ENCODE peak calls at places on chromosomes 12 and 14, in four cellular contexts. N, G, R and X are unnamed samples.

GRCh38 chr12:49673446-49674317 is 33.5 kb downstream of the FMNL3 start:
- DNase-seq in N (peak; percentile 79), G (no peak), R (no peak), X (peak; percentile 97)

GRCh38 chr14:58362798-58363412 is 32.8 kb upstream of the TOMM20L start:
- DNase-seq in N (peak; percentile 47), G (peak; percentile 14), R (peak; percentile 21), X (no peak)

GRCh38 chr14:101840649-101841365 is 79.3 kb downstream of the PPP2R5C start:
- DNase-seq in N (peak; percentile 43), G (no peak), R (no peak), X (no peak)

GRCh38 chr12:49917126-49917787 is 13.6 kb upstream of the FAIM2 start:
- DNase-seq in N (no peak), G (no peak), R (no peak), X (no peak)

GRCh38 chr14:64763801-64764511 is 59.7 kb downstream of the PLEKHG3 start:
- DNase-seq in N (peak; percentile 46), G (no peak), R (no peak), X (peak; percentile 68)

GRCh38 chr12:124531281-124531745 is 36.1 kb downstream of the NCOR2 start:
- DNase-seq in N (peak; percentile 46), G (no peak), R (no peak), X (no peak)

GRCh38 chr12:126191037-126191891 is 1126.0 kb downstream of the AACS start:
- DNase-seq in N (peak; percentile 64), G (no peak), R (no peak), X (no peak)

GRCh38 chr12:4908694-4909396 is 860 bp upstream of the KCNA1 start:
- DNase-seq in N (peak; percentile 96), G (no peak), R (no peak), X (no peak)

GRCh38 chr14:67940476-67940875 is 120.9 kb downstream of the RAD51B start:
- DNase-seq in N (no peak), G (no peak), R (no peak), X (no peak)
- H3K4me1 ChIP-seq in N (peaks cover 53% of the 10 kb centered on the region), G (no peaks in the 10 kb centered on the region), R (peaks cover 39% of the 10 kb centered on the region), X (no peaks in the 10 kb centered on the region)

GRCh38 chr12:21921436-21921835 is 19.8 kb downstream of the ABCC9 start:
- DNase-seq in N (no peak), G (no peak), R (no peak), X (no peak)
- H3K4me1 ChIP-seq in N (no peaks in the 10 kb centered on the region), G (no peaks in the 10 kb centered on the region), R (no peaks in the 10 kb centered on the region), X (no peaks in the 10 kb centered on the region)

GRCh38 chr12:122088181-122088810 is 9.7 kb downstream of the MLXIP start:
- DNase-seq in N (no peak), G (no peak), R (no peak), X (no peak)

GRCh38 chr12:122086088-122086487 is 7.5 kb downstream of the MLXIP start:
- DNase-seq in N (no peak), G (peak; percentile 21), R (no peak), X (no peak)

GRCh38 chr12:122087431-122088180 is 9.1 kb downstream of the MLXIP start:
- DNase-seq in N (no peak), G (no peak), R (no peak), X (no peak)

GRCh38 chr12:122085571-122085970 is 7.0 kb downstream of the MLXIP start:
- DNase-seq in N (no peak), G (no peak), R (no peak), X (peak; percentile 10)

GRCh38 chr12:122086641-122087285 is 8.2 kb downstream of the MLXIP start:
- DNase-seq in N (no peak), G (no peak), R (no peak), X (peak; percentile 83)
- H3K4me1 ChIP-seq in N (peaks cover 19% of the 10 kb centered on the region), G (peaks cover 90% of the 10 kb centered on the region), R (no peaks in the 10 kb centered on the region), X (peaks cover 19% of the 10 kb centered on the region)

DNA sequence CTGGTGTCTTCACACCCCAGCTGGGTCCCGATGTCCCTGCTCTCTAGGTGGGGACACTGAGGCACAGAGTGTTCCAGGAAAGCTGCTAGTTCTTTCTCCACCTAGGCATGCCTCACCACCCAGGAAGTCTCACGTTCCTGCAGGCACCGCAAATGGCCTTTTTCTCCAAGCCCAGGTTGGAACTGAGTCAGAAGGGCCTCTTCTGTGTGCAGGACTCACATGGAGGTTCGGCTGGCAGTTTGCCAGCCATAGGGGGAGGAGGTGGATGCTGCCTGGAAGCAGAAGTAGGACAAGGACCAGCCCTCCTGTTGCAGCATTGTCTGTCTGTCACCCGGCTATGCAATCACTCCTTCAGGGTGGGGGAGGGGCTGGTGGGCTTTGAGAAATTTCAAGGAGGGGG is 120.7 kb downstream of the PHETA1 start:
- DNase-seq in N (no peak), G (no peak), R (no peak), X (no peak)
- H3K4me1 ChIP-seq in N (no peaks in the 10 kb centered on the region), G (no peaks in the 10 kb centered on the region), R (no peaks in the 10 kb centered on the region), X (no peaks in the 10 kb centered on the region)

GRCh38 chr14:22558221-22558913 is 30.7 kb downstream of the DAD1 start:
- DNase-seq in N (peak; percentile 79), G (peak; percentile 62), R (no peak), X (peak; percentile 68)
- H3K4me1 ChIP-seq in N (peaks cover 26% of the 10 kb centered on the region), G (peaks cover 91% of the 10 kb centered on the region), R (peaks cover 5% of the 10 kb centered on the region), X (peaks cover 2% of the 10 kb centered on the region)